ENCODE peak calls at places on chromosomes 13 and 19, in seven cellular contexts. U, A, O, E, Q, D and X are unnamed samples.

GRCh38 chr13:30504081-30504480 is 38.3 kb upstream of the HMGB1 start:
- DNase-seq in D (no peak), Q (no peak), E (no peak), O (no peak), U (no peak), A (no peak), X (no peak)

GRCh38 chr13:107066355-107066754 is 498.4 kb upstream of the ARGLU1 start:
- DNase-seq in A (no peak), E (no peak), U (no peak), D (no peak), O (no peak), Q (no peak), X (no peak)

GRCh38 chr19:54574527-54575056 is 1.0 kb downstream of the LILRA2 start:
- DNase-seq in Q (no peak), A (no peak), U (no peak), D (no peak), O (no peak), E (no peak), X (no peak)

GRCh38 chr13:60617863-60618733 is 221.1 kb downstream of the TDRD3 start:
- DNase-seq in O (no peak), U (no peak), D (peak), Q (no peak), A (no peak), E (no peak), X (no peak)

GRCh38 chr13:39451860-39452301 is 151.1 kb downstream of the LHFPL6 start:
- DNase-seq in U (no peak), A (peak), O (no peak), Q (no peak), E (peak), D (no peak), X (peak)

GRCh38 chr19:39126312-39126561 is 651 bp downstream of the PAK4 start:
- DNase-seq in E (no peak), O (no peak), U (no peak), Q (no peak), A (no peak), D (no peak), X (no peak)

GRCh38 chr13:102651892-102652291 is 43.0 kb downstream of the METTL21C start:
- DNase-seq in D (no peak), U (no peak), A (no peak), E (no peak), O (no peak), Q (no peak), X (no peak)

GRCh38 chr13:92823059-92823458 is 403.5 kb upstream of the GPC6 start:
- DNase-seq in U (no peak), D (no peak), A (no peak), O (no peak), Q (no peak), E (no peak), X (no peak)

GRCh38 chr13:95463516-95463915 is 89.0 kb upstream of the CLDN10 start:
- DNase-seq in A (no peak), D (no peak), E (no peak), Q (no peak), U (no peak), O (no peak), X (no peak)

GRCh38 chr19:6668696-6669095 is 1.3 kb downstream of the TNFSF14 start:
- DNase-seq in O (no peak), D (no peak), A (no peak), U (no peak), Q (no peak), E (no peak), X (no peak)

GRCh38 chr19:47123406-47123805 is 7.2 kb upstream of the SAE1 start:
- DNase-seq in A (no peak), D (no peak), E (no peak), O (no peak), U (no peak), Q (no peak), X (no peak)

GRCh38 chr13:86193281-86193680 is 394.1 kb upstream of the SLITRK6 start:
- DNase-seq in A (no peak), Q (no peak), O (no peak), E (no peak), U (no peak), D (no peak), X (no peak)

DNA sequence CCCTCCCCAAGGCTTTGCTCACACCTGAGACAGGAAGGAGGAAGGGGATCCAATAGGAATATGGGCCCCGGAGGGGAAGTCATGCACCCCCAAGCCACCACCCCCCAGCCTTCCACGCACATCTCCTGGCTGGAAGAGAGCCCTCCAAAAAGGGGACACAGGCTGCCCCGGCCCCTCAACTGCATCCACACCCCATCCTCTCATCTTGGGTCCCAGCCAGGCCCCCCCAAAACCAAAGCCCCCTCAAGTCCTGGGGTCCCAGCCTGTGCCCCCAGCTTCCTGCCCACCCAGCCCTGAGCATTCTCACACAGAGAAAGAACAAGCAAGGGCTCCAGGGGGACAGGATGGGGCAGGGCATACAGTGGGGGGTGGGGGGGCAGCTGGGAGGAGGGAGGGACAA is 12.1 kb downstream of the SMIM24 start:
- DNase-seq in U (no peak), Q (no peak), D (no peak), E (no peak), O (no peak), A (no peak), X (no peak)
- TF ChIP-seq POLR2A in U (no peak), Q (no peak), D (no peak), E (no peak), O (no peak), A (no peak), X (no peak)

GRCh38 chr19:3573162-3573857 is 566 bp downstream of the HMG20B start:
- DNase-seq in U (peak), O (no peak), A (no peak), Q (no peak), E (peak), D (no peak), X (no peak)

GRCh38 chr19:3575260-3575741 is 2.6 kb downstream of the HMG20B start:
- DNase-seq in D (peak), O (no peak), E (no peak), U (peak), Q (no peak), A (no peak), X (no peak)

GRCh38 chr19:3572855-3573161 is at the start of gene HMG20B:
- DNase-seq in O (no peak), Q (no peak), E (no peak), U (no peak), D (no peak), A (no peak), X (no peak)

GRCh38 chr19:3572132-3572854 is 451 bp upstream of the HMG20B start:
- DNase-seq in O (peak), A (peak), Q (peak), U (peak), E (peak), D (peak), X (peak)

DNA sequence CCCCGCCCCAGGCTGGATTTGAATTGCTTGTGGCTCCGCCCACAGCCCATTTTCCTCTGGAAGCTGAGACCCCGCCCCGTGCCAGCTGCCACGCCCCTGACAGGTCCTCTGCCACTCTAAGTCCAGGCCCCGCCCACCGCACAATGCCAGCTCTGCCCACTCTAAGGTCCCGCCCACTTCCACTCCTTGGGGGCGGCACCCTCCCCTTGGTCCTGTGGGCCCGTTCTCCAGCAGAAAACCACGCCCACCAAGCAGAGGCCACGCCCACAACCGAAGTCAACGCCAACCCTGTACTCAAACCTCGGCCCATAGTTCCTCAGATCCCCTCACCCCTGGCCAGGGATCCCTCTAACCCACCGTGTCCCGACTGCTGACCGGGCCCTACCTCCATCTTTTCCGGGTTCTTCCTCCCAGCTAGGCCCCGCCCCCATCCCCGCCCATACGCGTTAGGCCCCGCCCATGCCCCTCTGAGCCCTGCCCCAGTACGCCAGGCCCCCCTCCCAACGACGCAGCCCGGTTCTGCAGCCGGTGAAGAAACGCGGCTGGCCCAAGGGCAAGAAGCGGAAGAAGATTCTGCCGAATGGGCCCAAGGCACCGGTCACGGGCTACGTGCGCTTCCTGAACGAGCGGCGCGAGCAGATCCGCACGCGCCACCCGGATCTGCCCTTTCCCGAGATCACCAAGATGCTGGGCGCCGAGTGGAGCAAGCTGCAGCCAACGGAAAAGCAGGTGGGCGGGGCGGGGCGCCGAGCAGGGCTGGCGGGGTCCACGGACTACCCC is 1.3 kb downstream of the HMG20B start:
- DNase-seq in E (peak), Q (peak), O (peak), U (peak), D (peak), A (peak), X (peak)
- H3K27ac ChIP-seq in E (peak), Q (peak), O (peak), U (peak), D (no peak), A (no peak), X (peak)

GRCh38 chr13:80012281-80012680 is 328.6 kb downstream of the SPRY2 start:
- DNase-seq in U (no peak), E (no peak), Q (no peak), D (peak), A (no peak), O (no peak), X (no peak)
- H3K4me3 ChIP-seq in U (no peak), E (no peak), Q (no peak), D (no peak), A (no peak), O (no peak), X (no peak)

GRCh38 chr19:45443462-45444317 is 20.0 kb upstream of the ERCC1 start:
- DNase-seq in Q (no peak), E (peak), D (peak), A (peak), O (peak), U (peak), X (peak)

GRCh38 chr19:45440873-45441654 is 17.3 kb upstream of the ERCC1 start:
- DNase-seq in A (no peak), Q (no peak), E (no peak), O (no peak), D (peak), U (no peak), X (no peak)

GRCh38 chr19:45444318-45445041 is 20.8 kb upstream of the ERCC1 start:
- DNase-seq in O (peak), A (peak), U (peak), D (peak), Q (peak), E (peak), X (peak)

GRCh38 chr19:45442408-45442926 is 18.8 kb upstream of the ERCC1 start:
- DNase-seq in D (no peak), A (no peak), E (no peak), O (no peak), Q (no peak), U (no peak), X (no peak)

DNA sequence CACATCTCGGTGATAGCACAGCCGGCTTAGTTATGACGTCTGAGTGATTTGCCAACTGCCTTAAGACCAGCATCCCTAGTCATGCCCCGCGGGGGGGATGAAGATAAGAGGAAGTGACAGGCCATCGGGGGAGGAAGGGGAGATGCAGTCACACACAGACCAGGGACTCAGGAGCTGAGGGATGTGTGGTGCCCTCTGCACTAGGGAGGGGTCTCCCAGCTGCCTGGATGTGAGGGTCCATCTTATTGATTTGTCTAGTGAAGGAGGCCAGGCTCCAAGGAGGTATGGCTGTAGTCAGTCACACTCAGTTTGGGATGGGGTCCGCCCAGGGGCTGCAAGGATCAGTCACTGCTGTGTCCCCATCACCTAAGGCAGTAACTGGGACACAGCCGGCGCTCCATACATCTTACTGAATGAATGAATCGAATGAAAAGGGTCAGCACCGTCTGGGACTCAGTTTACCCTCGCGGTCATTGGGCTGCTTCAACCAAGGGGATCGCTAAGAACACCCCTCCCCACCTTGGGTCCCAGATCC is 19.3 kb upstream of the ERCC1 start:
- DNase-seq in Q (no peak), A (no peak), D (peak), E (peak), U (peak), O (no peak), X (peak)
- TF ChIP-seq POLR2A in Q (no peak), A (no peak), D (no peak), E (no peak), U (no peak), O (no peak), X (no peak)

GRCh38 chr13:110410906-110411305 is 103.8 kb downstream of the COL4A2 start:
- DNase-seq in Q (no peak), A (no peak), D (no peak), E (no peak), O (no peak), U (no peak), X (no peak)
- H3K27ac ChIP-seq in Q (peak), A (peak), D (peak), E (peak), O (peak), U (peak), X (peak)